ENCODE peak calls at places on chromosomes 7 and 10, in four cellular contexts. Z is Caco-2; N is bronchial epithelial cell; T is activated naive CD8-positive, alpha-beta T cell treated with anti-CD3 and anti-CD28 coated beads, Interleukin-2, amount 50 U/mL, for 24 hours. A is an unnamed sample.

GRCh38 chr7:12199363-12199762 is 11.7 kb upstream of the TMEM106B start:
- DNase-seq in Z (no peak), N (peak), T (no peak), A (peak)

GRCh38 chr10:33229944-33230267 is 104.6 kb downstream of the NRP1 start:
- DNase-seq in Z (no peak), N (no peak), T (no peak), A (no peak)

GRCh38 chr7:50866343-50867047 is 83.8 kb upstream of the GRB10 start:
- DNase-seq in Z (no peak), N (no peak), T (no peak), A (no peak)

GRCh38 chr10:71225291-71226058 is 13.1 kb downstream of the UNC5B start:
- DNase-seq in Z (peak), N (no peak), T (no peak), A (no peak)

GRCh38 chr10:86942441-86943315 is 14.7 kb downstream of the MMRN2 start:
- DNase-seq in Z (no peak), N (no peak), T (no peak), A (no peak)

GRCh38 chr10:101896466-101896865 is 52.9 kb upstream of the KCNIP2 start:
- DNase-seq in Z (no peak), N (peak), T (no peak), A (no peak)

GRCh38 chr10:116849271-116850057 is at the start of gene ENO4:
- DNase-seq in Z (peak), N (peak), T (peak), A (peak)

GRCh38 chr7:51082940-51083533 is 233.6 kb downstream of the COBL start:
- DNase-seq in Z (no peak), N (no peak), T (no peak), A (no peak)

GRCh38 chr7:30434140-30434799 is 44.3 kb downstream of the NOD1 start:
- DNase-seq in Z (no peak), N (no peak), T (no peak), A (no peak)

GRCh38 chr10:96585726-96586418 is 940 bp downstream of the TM9SF3 start:
- DNase-seq in Z (no peak), N (peak), T (no peak), A (peak)

GRCh38 chr10:14039968-14040668 is 290.6 kb downstream of the FRMD4A start:
- DNase-seq in Z (peak), N (no peak), T (no peak), A (no peak)

GRCh38 chr7:123747620-123748141 is 1.1 kb downstream of the WASL start:
- DNase-seq in Z (peak), N (peak), T (peak), A (peak)

GRCh38 chr7:34117583-34117982 is 212.2 kb downstream of the BMPER start:
- DNase-seq in Z (no peak), N (no peak), T (no peak), A (no peak)

GRCh38 chr10:122117475-122117874 is 128.5 kb downstream of the TACC2 start:
- DNase-seq in Z (no peak), N (no peak), T (no peak), A (no peak)

GRCh38 chr7:1537631-1538412 is 7.3 kb downstream of the MAFK start:
- DNase-seq in Z (peak), N (peak), T (no peak), A (no peak)

GRCh38 chr7:142872106-142872675 is 13.4 kb downstream of the TRPV6 start:
- DNase-seq in Z (peak), N (no peak), T (no peak), A (no peak)

GRCh38 chr10:60921631-60922030 is 22.4 kb downstream of the RHOBTB1 start:
- DNase-seq in Z (no peak), N (no peak), T (no peak), A (no peak)

GRCh38 chr7:125424721-125425120 is 495.1 kb upstream of the POT1 start:
- DNase-seq in Z (no peak), N (peak), T (no peak), A (no peak)

GRCh38 chr7:2612445-2613112 is 19.2 kb upstream of the TTYH3 start:
- DNase-seq in Z (peak), N (no peak), T (no peak), A (no peak)

GRCh38 chr10:66148312-66148711 is 777.5 kb upstream of the LRRTM3 start:
- DNase-seq in Z (no peak), N (no peak), T (no peak), A (no peak)

GRCh38 chr7:119900996-119901395 is 372.0 kb upstream of the KCND2 start:
- DNase-seq in Z (no peak), N (no peak), T (no peak), A (no peak)

GRCh38 chr7:79060498-79060897 is 393.0 kb downstream of the MAGI2 start:
- DNase-seq in Z (no peak), N (no peak), T (no peak), A (no peak)